ENCODE peak calls at places on chromosome 6, in four cellular contexts. Y is HepG2, U is K562, Q is GM12878. A is an unnamed sample.
A peak's percentile ranks its signal among the peaks of the same experiment; 100 is the strongest.

GRCh38 chr6:32255212-32256153 is 31.6 kb upstream of the NOTCH4 start:
- DNase-seq in Y (peak; percentile 48), Q (no peak), U (peak; percentile 72), A (no peak)

GRCh38 chr6:1313755-1314503 is 2.0 kb downstream of the FOXQ1 start:
- DNase-seq in Y (peak; percentile 62), Q (no peak), U (no peak), A (peak; percentile 80)

GRCh38 chr6:53718597-53719460 is 53.3 kb upstream of the KLHL31 start:
- DNase-seq in Q (peak; percentile 51), U (peak; percentile 48), Y (peak; percentile 72), A (peak; percentile 61)

GRCh38 chr6:72425003-72425681 is 196.7 kb upstream of the KCNQ5 start:
- DNase-seq in Q (no peak), Y (no peak), U (no peak), A (no peak)

GRCh38 chr6:35727206-35727934 is 9.5 kb upstream of the ARMC12 start:
- DNase-seq in Q (no peak), Y (peak; percentile 65), U (peak; percentile 81), A (peak; percentile 63)

GRCh38 chr6:142566628-142567396 is 265.0 kb downstream of the ADGRG6 start:
- DNase-seq in U (peak; percentile 82), Q (peak; percentile 11), Y (peak; percentile 64), A (peak; percentile 79)

GRCh38 chr6:111711476-111711875 is 105.8 kb upstream of the TRAF3IP2 start:
- DNase-seq in Y (no peak), Q (no peak), U (no peak), A (no peak)

GRCh38 chr6:36349240-36349639 is 12.6 kb upstream of the BNIP5 start:
- DNase-seq in Q (no peak), Y (no peak), U (no peak), A (no peak)

GRCh38 chr6:146968041-146968760 is 236.0 kb upstream of the STXBP5 start:
- DNase-seq in U (no peak), Y (no peak), Q (no peak), A (no peak)

GRCh38 chr6:37314803-37315515 is 38.8 kb upstream of the RNF8 start:
- DNase-seq in Y (peak; percentile 48), Q (no peak), U (peak; percentile 98), A (peak; percentile 64)

GRCh38 chr6:100283288-100283687 is 181.4 kb downstream of the SIM1 start:
- DNase-seq in Y (no peak), Q (no peak), U (peak; percentile 38), A (no peak)

GRCh38 chr6:44486002-44486421 is 98.5 kb downstream of the CDC5L start:
- DNase-seq in U (no peak), Y (no peak), Q (no peak), A (no peak)

GRCh38 chr6:40599580-40599979 is 12.4 kb upstream of the LRFN2 start:
- DNase-seq in Y (no peak), Q (no peak), U (no peak), A (no peak)

GRCh38 chr6:49606696-49607390 is 29.8 kb downstream of the RHAG start:
- DNase-seq in U (peak; percentile 81), Q (peak; percentile 11), Y (peak; percentile 91), A (peak; percentile 76)

GRCh38 chr6:15997751-15998388 is 131.0 kb upstream of the MYLIP start:
- DNase-seq in U (no peak), Q (no peak), Y (no peak), A (no peak)

GRCh38 chr6:88730602-88731001 is 232.8 kb downstream of the RNGTT start:
- DNase-seq in Q (no peak), Y (no peak), U (no peak), A (no peak)

GRCh38 chr6:139392834-139393233 is 18.4 kb upstream of the CITED2 start:
- DNase-seq in Y (no peak), Q (peak; percentile 38), U (no peak), A (no peak)

GRCh38 chr6:170250981-170251775 is 39.7 kb downstream of the DLL1 start:
- DNase-seq in Y (no peak), U (no peak), Q (no peak), A (no peak)

GRCh38 chr6:138245751-138246150 is 27.5 kb upstream of the PBOV1 start:
- DNase-seq in Y (no peak), Q (no peak), U (no peak), A (no peak)

GRCh38 chr6:147043994-147044477 is 160.2 kb upstream of the STXBP5 start:
- DNase-seq in Y (no peak), Q (no peak), U (no peak), A (no peak)

GRCh38 chr6:105199711-105200110 is 19.9 kb upstream of the POPDC3 start:
- DNase-seq in Y (no peak), Q (no peak), U (no peak), A (no peak)

GRCh38 chr6:142377112-142377848 is 75.5 kb downstream of the ADGRG6 start:
- DNase-seq in Q (no peak), U (no peak), Y (peak; percentile 69), A (peak; percentile 73)

GRCh38 chr6:170156448-170157375 is 134.2 kb downstream of the DLL1 start:
- DNase-seq in Q (no peak), Y (no peak), U (no peak), A (no peak)

GRCh38 chr6:134882426-134883038 is 67.4 kb downstream of the ALDH8A1 start:
- DNase-seq in Y (peak; percentile 43), Q (no peak), U (peak; percentile 50), A (peak; percentile 76)

GRCh38 chr6:44179072-44179536 is 20.5 kb downstream of the CAPN11 start:
- DNase-seq in Q (no peak), Y (peak; percentile 60), U (no peak), A (no peak)

DNA sequence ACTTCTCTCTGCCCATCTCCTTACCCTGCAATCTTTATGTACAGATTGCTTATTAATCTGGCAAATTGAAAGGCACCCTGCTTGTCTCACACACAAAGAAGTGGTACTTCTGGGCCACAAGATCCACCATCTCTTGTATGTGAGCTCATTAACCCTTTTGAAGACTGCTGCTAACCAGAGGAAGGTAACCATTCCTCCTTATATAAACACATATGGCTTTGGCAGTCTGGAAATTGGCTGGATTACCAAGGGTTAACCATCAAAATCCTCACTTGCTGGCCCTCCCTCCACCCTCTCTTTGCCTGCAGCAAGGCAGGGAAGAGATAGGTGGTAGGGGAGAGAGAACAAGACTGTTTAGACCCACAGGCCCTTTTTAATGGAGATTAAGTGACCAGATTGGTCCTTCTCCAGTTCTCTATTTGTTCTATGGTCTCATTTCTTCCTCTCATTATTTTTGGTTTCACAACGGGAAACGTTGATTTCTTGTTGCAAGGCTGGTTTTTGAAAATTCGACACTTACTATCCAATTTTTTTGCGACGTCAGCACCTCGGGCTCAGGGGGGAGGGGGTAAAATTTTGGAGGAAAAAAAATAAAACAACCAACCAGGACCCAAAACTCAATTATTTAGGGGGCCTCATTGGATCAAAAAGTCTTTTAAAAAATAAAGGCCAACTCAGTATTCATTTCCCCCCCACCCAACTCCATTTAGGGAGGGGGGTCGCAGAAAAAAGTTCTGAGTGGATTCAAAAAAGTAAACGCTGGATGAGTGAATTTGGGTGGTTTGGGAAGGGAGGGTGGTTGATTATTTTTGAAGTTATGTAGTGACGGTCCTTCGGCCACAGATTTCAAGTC is 859 bp downstream of the PPP1R10 start:
- DNase-seq in Q (no peak), Y (peak; percentile 61), U (peak; percentile 43), A (no peak)
- TF ChIP-seq TARDBP in Q (no peak), Y (no peak), U (no peak), A (no peak)

GRCh38 chr6:156009656-156010055 is 554.0 kb upstream of the NOX3 start:
- DNase-seq in U (no peak), Q (no peak), Y (no peak), A (no peak)
- TF ChIP-seq TARDBP in U (no peak), Q (no peak), Y (no peak), A (no peak)

GRCh38 chr6:110551088-110551487 is 74.7 kb upstream of the SLC22A16 start:
- DNase-seq in U (no peak), Y (no peak), Q (no peak), A (no peak)

GRCh38 chr6:110547266-110547964 is 71.0 kb upstream of the SLC22A16 start:
- DNase-seq in Q (no peak), U (no peak), Y (peak; percentile 74), A (no peak)

GRCh38 chr6:110549277-110549676 is 72.9 kb upstream of the SLC22A16 start:
- DNase-seq in Q (no peak), U (peak; percentile 61), Y (no peak), A (no peak)

GRCh38 chr6:110550353-110550752 is 73.9 kb upstream of the SLC22A16 start:
- DNase-seq in Y (no peak), Q (no peak), U (no peak), A (no peak)

GRCh38 chr6:110548124-110548847 is 71.9 kb upstream of the SLC22A16 start:
- DNase-seq in Q (no peak), Y (no peak), U (no peak), A (no peak)
- TF ChIP-seq TARDBP in Q (no peak), Y (no peak), U (no peak), A (no peak)

DNA sequence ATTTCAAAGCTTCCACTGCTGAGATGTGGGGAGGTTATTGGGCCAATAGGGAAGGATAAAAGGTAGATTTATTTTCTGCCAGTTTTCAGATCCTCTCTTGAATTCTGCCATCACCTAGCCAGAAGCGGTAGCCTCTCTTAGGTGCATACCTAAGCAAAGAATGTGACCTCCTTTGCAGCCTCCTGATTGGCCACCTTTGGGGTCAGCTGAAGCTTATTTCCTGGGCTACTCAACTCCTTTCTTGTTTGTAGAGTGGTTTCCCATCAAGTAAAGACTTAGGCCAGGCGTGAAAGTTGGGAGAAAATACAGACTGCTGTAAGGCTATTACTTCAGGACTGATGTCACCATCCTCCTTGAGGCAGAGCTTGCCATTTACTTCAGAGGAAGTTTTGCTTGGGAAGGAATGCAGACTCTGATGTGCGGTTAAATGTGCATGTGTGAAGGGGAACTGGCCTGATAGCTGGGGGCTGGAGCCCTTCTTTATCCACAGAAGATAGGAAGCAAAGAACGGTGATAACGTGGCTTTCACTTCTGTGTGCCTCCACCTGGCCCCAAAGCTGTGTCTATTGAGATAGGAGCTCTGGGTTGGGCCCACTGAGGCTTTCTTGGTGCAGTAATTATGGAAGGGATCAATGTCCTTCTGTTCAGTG is 70.1 kb downstream of the TRMT11 start:
- DNase-seq in U (peak; percentile 49), Q (no peak), Y (no peak), A (no peak)
- TF ChIP-seq TARDBP in U (no peak), Q (no peak), Y (no peak), A (no peak)

A was measured in HEK293T.